ENCODE peak calls at places on chromosomes 1 and 21, in eight cellular contexts. One of them, this sample, is unnamed.

GRCh38 chr1:22907528-22907927 is 65.1 kb downstream of the LACTBL1 start:
- DNase-seq in stimulated activated naive CD4-positive, alpha-beta T cell: no peak
- DNase-seq in AG08396: no peak
- DNase-seq in AG04450: no peak
- DNase-seq in caudate nucleus: no peak
- DNase-seq in activated gamma-delta T cell: no peak
- DNase-seq in sciatic nerve: no peak
- DNase-seq in astrocyte of the spinal cord: no peak
- DNase-seq in this sample: no peak

GRCh38 chr1:71049951-71050598 is 2.5 kb upstream of the PTGER3 start:
- DNase-seq in stimulated activated naive CD4-positive, alpha-beta T cell: peak; percentile 25
- DNase-seq in AG08396: peak; percentile 77
- DNase-seq in AG04450: peak; percentile 50
- DNase-seq in caudate nucleus: no peak
- DNase-seq in activated gamma-delta T cell: no peak
- DNase-seq in sciatic nerve: no peak
- DNase-seq in astrocyte of the spinal cord: peak; percentile 74
- DNase-seq in this sample: no peak

GRCh38 chr1:62612770-62613169 is 15.4 kb downstream of the ANGPTL3 start:
- DNase-seq in stimulated activated naive CD4-positive, alpha-beta T cell: no peak
- DNase-seq in AG08396: no peak
- DNase-seq in AG04450: no peak
- DNase-seq in caudate nucleus: no peak
- DNase-seq in activated gamma-delta T cell: no peak
- DNase-seq in sciatic nerve: no peak
- DNase-seq in astrocyte of the spinal cord: no peak
- DNase-seq in this sample: no peak

GRCh38 chr1:157448666-157449065 is 103.6 kb downstream of the FCRL5 start:
- DNase-seq in stimulated activated naive CD4-positive, alpha-beta T cell: no peak
- DNase-seq in AG08396: no peak
- DNase-seq in AG04450: no peak
- DNase-seq in caudate nucleus: no peak
- DNase-seq in activated gamma-delta T cell: no peak
- DNase-seq in sciatic nerve: no peak
- DNase-seq in astrocyte of the spinal cord: no peak
- DNase-seq in this sample: no peak

GRCh38 chr1:47211796-47212269 is 20.2 kb downstream of the TAL1 start:
- DNase-seq in stimulated activated naive CD4-positive, alpha-beta T cell: no peak
- DNase-seq in AG08396: no peak
- DNase-seq in AG04450: no peak
- DNase-seq in caudate nucleus: no peak
- DNase-seq in activated gamma-delta T cell: no peak
- DNase-seq in sciatic nerve: no peak
- DNase-seq in astrocyte of the spinal cord: no peak
- DNase-seq in this sample: no peak

GRCh38 chr1:115660151-115660550 is 18.4 kb downstream of the VANGL1 start:
- DNase-seq in stimulated activated naive CD4-positive, alpha-beta T cell: no peak
- DNase-seq in AG08396: no peak
- DNase-seq in AG04450: no peak
- DNase-seq in caudate nucleus: no peak
- DNase-seq in activated gamma-delta T cell: no peak
- DNase-seq in sciatic nerve: no peak
- DNase-seq in astrocyte of the spinal cord: no peak
- DNase-seq in this sample: no peak

GRCh38 chr1:32273389-32274208 is 18.3 kb upstream of the HDAC1 start:
- DNase-seq in stimulated activated naive CD4-positive, alpha-beta T cell: peak; percentile 88
- DNase-seq in AG08396: no peak
- DNase-seq in AG04450: no peak
- DNase-seq in caudate nucleus: no peak
- DNase-seq in activated gamma-delta T cell: no peak
- DNase-seq in sciatic nerve: no peak
- DNase-seq in astrocyte of the spinal cord: no peak
- DNase-seq in this sample: peak; percentile 83

GRCh38 chr1:154941332-154941995 is 4.9 kb upstream of the PMVK start:
- DNase-seq in stimulated activated naive CD4-positive, alpha-beta T cell: no peak
- DNase-seq in AG08396: no peak
- DNase-seq in AG04450: no peak
- DNase-seq in caudate nucleus: no peak
- DNase-seq in activated gamma-delta T cell: no peak
- DNase-seq in sciatic nerve: no peak
- DNase-seq in astrocyte of the spinal cord: no peak
- DNase-seq in this sample: no peak

GRCh38 chr1:178733972-178734371 is 8.9 kb downstream of the RALGPS2 start:
- DNase-seq in stimulated activated naive CD4-positive, alpha-beta T cell: no peak
- DNase-seq in AG08396: no peak
- DNase-seq in AG04450: no peak
- DNase-seq in caudate nucleus: no peak
- DNase-seq in activated gamma-delta T cell: no peak
- DNase-seq in sciatic nerve: no peak
- DNase-seq in astrocyte of the spinal cord: no peak
- DNase-seq in this sample: no peak

GRCh38 chr1:19866029-19866428 is 16.2 kb upstream of the OTUD3 start:
- DNase-seq in stimulated activated naive CD4-positive, alpha-beta T cell: no peak
- DNase-seq in AG08396: no peak
- DNase-seq in AG04450: no peak
- DNase-seq in caudate nucleus: no peak
- DNase-seq in activated gamma-delta T cell: no peak
- DNase-seq in sciatic nerve: no peak
- DNase-seq in astrocyte of the spinal cord: no peak
- DNase-seq in this sample: no peak

GRCh38 chr21:42381347-42381984 is 14.4 kb downstream of the TMPRSS3 start:
- DNase-seq in stimulated activated naive CD4-positive, alpha-beta T cell: peak; percentile 15
- DNase-seq in AG08396: no peak
- DNase-seq in AG04450: no peak
- DNase-seq in caudate nucleus: no peak
- DNase-seq in activated gamma-delta T cell: no peak
- DNase-seq in sciatic nerve: no peak
- DNase-seq in astrocyte of the spinal cord: peak; percentile 22
- DNase-seq in this sample: no peak

GRCh38 chr1:28966617-28967016 is 52.2 kb downstream of the EPB41 start:
- DNase-seq in stimulated activated naive CD4-positive, alpha-beta T cell: no peak
- DNase-seq in AG08396: no peak
- DNase-seq in AG04450: no peak
- DNase-seq in caudate nucleus: no peak
- DNase-seq in activated gamma-delta T cell: no peak
- DNase-seq in sciatic nerve: no peak
- DNase-seq in astrocyte of the spinal cord: no peak
- DNase-seq in this sample: no peak

GRCh38 chr1:97192872-97193572 is 471.4 kb downstream of the PTBP2 start:
- DNase-seq in stimulated activated naive CD4-positive, alpha-beta T cell: no peak
- DNase-seq in AG08396: peak; percentile 62
- DNase-seq in AG04450: peak; percentile 93
- DNase-seq in caudate nucleus: no peak
- DNase-seq in activated gamma-delta T cell: no peak
- DNase-seq in sciatic nerve: no peak
- DNase-seq in astrocyte of the spinal cord: peak; percentile 98
- DNase-seq in this sample: no peak

GRCh38 chr1:43144228-43144627 is 27.9 kb downstream of the EBNA1BP2 start:
- DNase-seq in stimulated activated naive CD4-positive, alpha-beta T cell: no peak
- DNase-seq in AG08396: peak; percentile 17
- DNase-seq in AG04450: no peak
- DNase-seq in caudate nucleus: no peak
- DNase-seq in activated gamma-delta T cell: no peak
- DNase-seq in sciatic nerve: no peak
- DNase-seq in astrocyte of the spinal cord: peak; percentile 59
- DNase-seq in this sample: no peak

GRCh38 chr1:62407398-62408009 is 29.3 kb upstream of the USP1 start:
- DNase-seq in stimulated activated naive CD4-positive, alpha-beta T cell: peak; percentile 49
- DNase-seq in AG08396: peak; percentile 41
- DNase-seq in AG04450: peak; percentile 20
- DNase-seq in caudate nucleus: no peak
- DNase-seq in activated gamma-delta T cell: no peak
- DNase-seq in sciatic nerve: no peak
- DNase-seq in astrocyte of the spinal cord: peak; percentile 59
- DNase-seq in this sample: peak; percentile 55

GRCh38 chr1:161095230-161095629 is 2.9 kb upstream of the KLHDC9 start:
- DNase-seq in stimulated activated naive CD4-positive, alpha-beta T cell: no peak
- DNase-seq in AG08396: no peak
- DNase-seq in AG04450: no peak
- DNase-seq in caudate nucleus: no peak
- DNase-seq in activated gamma-delta T cell: no peak
- DNase-seq in sciatic nerve: no peak
- DNase-seq in astrocyte of the spinal cord: no peak
- DNase-seq in this sample: no peak

GRCh38 chr1:29004288-29004687 is 89.9 kb downstream of the EPB41 start:
- DNase-seq in stimulated activated naive CD4-positive, alpha-beta T cell: no peak
- DNase-seq in AG08396: no peak
- DNase-seq in AG04450: no peak
- DNase-seq in caudate nucleus: no peak
- DNase-seq in activated gamma-delta T cell: no peak
- DNase-seq in sciatic nerve: no peak
- DNase-seq in astrocyte of the spinal cord: no peak
- DNase-seq in this sample: no peak

GRCh38 chr1:150972417-150972940 is 2.2 kb downstream of the CERS2 start:
- DNase-seq in stimulated activated naive CD4-positive, alpha-beta T cell: no peak
- DNase-seq in AG08396: no peak
- DNase-seq in AG04450: no peak
- DNase-seq in caudate nucleus: no peak
- DNase-seq in activated gamma-delta T cell: no peak
- DNase-seq in sciatic nerve: no peak
- DNase-seq in astrocyte of the spinal cord: no peak
- DNase-seq in this sample: no peak

GRCh38 chr1:81780705-81781454 is 19.9 kb upstream of the ADGRL2 start:
- DNase-seq in stimulated activated naive CD4-positive, alpha-beta T cell: no peak
- DNase-seq in AG08396: no peak
- DNase-seq in AG04450: no peak
- DNase-seq in caudate nucleus: no peak
- DNase-seq in activated gamma-delta T cell: no peak
- DNase-seq in sciatic nerve: no peak
- DNase-seq in astrocyte of the spinal cord: no peak
- DNase-seq in this sample: no peak

GRCh38 chr1:179728266-179728665 is 14.8 kb upstream of the FAM163A start:
- DNase-seq in stimulated activated naive CD4-positive, alpha-beta T cell: no peak
- DNase-seq in AG08396: no peak
- DNase-seq in AG04450: no peak
- DNase-seq in caudate nucleus: no peak
- DNase-seq in activated gamma-delta T cell: no peak
- DNase-seq in sciatic nerve: no peak
- DNase-seq in astrocyte of the spinal cord: no peak
- DNase-seq in this sample: no peak

GRCh38 chr1:206608108-206608698 is 4.1 kb downstream of the EIF2D start:
- DNase-seq in stimulated activated naive CD4-positive, alpha-beta T cell: peak; percentile 60
- DNase-seq in AG08396: peak; percentile 49
- DNase-seq in AG04450: no peak
- DNase-seq in caudate nucleus: no peak
- DNase-seq in activated gamma-delta T cell: no peak
- DNase-seq in sciatic nerve: no peak
- DNase-seq in astrocyte of the spinal cord: peak; percentile 26
- DNase-seq in this sample: peak; percentile 56

GRCh38 chr1:9861371-9861770 is 37.6 kb upstream of the CLSTN1 start:
- DNase-seq in stimulated activated naive CD4-positive, alpha-beta T cell: no peak
- DNase-seq in AG08396: no peak
- DNase-seq in AG04450: no peak
- DNase-seq in caudate nucleus: no peak
- DNase-seq in activated gamma-delta T cell: no peak
- DNase-seq in sciatic nerve: no peak
- DNase-seq in astrocyte of the spinal cord: no peak
- DNase-seq in this sample: no peak

GRCh38 chr1:174289644-174290310 is 130.5 kb downstream of the RABGAP1L start:
- DNase-seq in stimulated activated naive CD4-positive, alpha-beta T cell: no peak
- DNase-seq in AG08396: no peak
- DNase-seq in AG04450: no peak
- DNase-seq in caudate nucleus: no peak
- DNase-seq in activated gamma-delta T cell: no peak
- DNase-seq in sciatic nerve: no peak
- DNase-seq in astrocyte of the spinal cord: no peak
- DNase-seq in this sample: no peak

GRCh38 chr1:47629201-47629600 is 191.4 kb downstream of the FOXD2 start:
- DNase-seq in stimulated activated naive CD4-positive, alpha-beta T cell: no peak
- DNase-seq in AG08396: no peak
- DNase-seq in AG04450: no peak
- DNase-seq in caudate nucleus: no peak
- DNase-seq in activated gamma-delta T cell: no peak
- DNase-seq in sciatic nerve: no peak
- DNase-seq in astrocyte of the spinal cord: no peak
- DNase-seq in this sample: no peak

GRCh38 chr1:7218210-7218832 is 433.1 kb downstream of the CAMTA1 start:
- DNase-seq in stimulated activated naive CD4-positive, alpha-beta T cell: no peak
- DNase-seq in AG08396: peak; percentile 38
- DNase-seq in AG04450: no peak
- DNase-seq in caudate nucleus: no peak
- DNase-seq in activated gamma-delta T cell: no peak
- DNase-seq in sciatic nerve: no peak
- DNase-seq in astrocyte of the spinal cord: peak; percentile 54
- DNase-seq in this sample: no peak

GRCh38 chr1:239268941-239269340 is 117.4 kb upstream of the CHRM3 start:
- DNase-seq in stimulated activated naive CD4-positive, alpha-beta T cell: no peak
- DNase-seq in AG08396: no peak
- DNase-seq in AG04450: no peak
- DNase-seq in caudate nucleus: no peak
- DNase-seq in activated gamma-delta T cell: no peak
- DNase-seq in sciatic nerve: no peak
- DNase-seq in astrocyte of the spinal cord: no peak
- DNase-seq in this sample: no peak

GRCh38 chr1:75908717-75909152 is 23.5 kb downstream of the ASB17 start:
- DNase-seq in stimulated activated naive CD4-positive, alpha-beta T cell: no peak
- DNase-seq in AG08396: peak; percentile 2
- DNase-seq in AG04450: peak; percentile 11
- DNase-seq in caudate nucleus: no peak
- DNase-seq in activated gamma-delta T cell: no peak
- DNase-seq in sciatic nerve: no peak
- DNase-seq in astrocyte of the spinal cord: peak; percentile 39
- DNase-seq in this sample: no peak

GRCh38 chr21:43012596-43012995 is 38.2 kb downstream of the PKNOX1 start:
- DNase-seq in stimulated activated naive CD4-positive, alpha-beta T cell: no peak
- DNase-seq in AG08396: peak; percentile 59
- DNase-seq in AG04450: no peak
- DNase-seq in caudate nucleus: no peak
- DNase-seq in activated gamma-delta T cell: no peak
- DNase-seq in sciatic nerve: no peak
- DNase-seq in astrocyte of the spinal cord: peak; percentile 20
- DNase-seq in this sample: no peak

GRCh38 chr21:30620080-30620479 is 347 bp upstream of the KRTAP20-4 start:
- DNase-seq in stimulated activated naive CD4-positive, alpha-beta T cell: no peak
- DNase-seq in AG08396: no peak
- DNase-seq in AG04450: no peak
- DNase-seq in caudate nucleus: no peak
- DNase-seq in activated gamma-delta T cell: no peak
- DNase-seq in sciatic nerve: no peak
- DNase-seq in astrocyte of the spinal cord: no peak
- DNase-seq in this sample: no peak

GRCh38 chr1:167057297-167057688 is 32.9 kb downstream of the GPA33 start:
- DNase-seq in stimulated activated naive CD4-positive, alpha-beta T cell: peak; percentile 8
- DNase-seq in AG08396: peak; percentile 33
- DNase-seq in AG04450: no peak
- DNase-seq in caudate nucleus: no peak
- DNase-seq in activated gamma-delta T cell: no peak
- DNase-seq in sciatic nerve: no peak
- DNase-seq in astrocyte of the spinal cord: peak; percentile 72
- DNase-seq in this sample: peak; percentile 4